ENCODE peak calls at places on chromosomes 6 and 20, in six cellular contexts. R, B, G, Y, K and A are unnamed samples.

GRCh38 chr6:151007069-151007468 is 141.6 kb downstream of the MTHFD1L start:
- DNase-seq in B (no peak), G (no peak), Y (no peak), K (no peak), R (no peak), A (no peak)

GRCh38 chr6:159973406-159973805 is 4.5 kb downstream of the IGF2R start:
- DNase-seq in K (no peak), G (no peak), Y (no peak), B (no peak), R (no peak), A (no peak)

GRCh38 chr6:54252916-54253315 is 55.3 kb upstream of the TINAG start:
- DNase-seq in K (no peak), R (no peak), G (no peak), Y (no peak), B (no peak), A (no peak)

GRCh38 chr6:99951016-99951805 is 42.8 kb downstream of the MCHR2 start:
- DNase-seq in R (no peak), B (no peak), G (no peak), Y (no peak), K (no peak), A (no peak)

GRCh38 chr20:35385733-35386132 is 26.0 kb downstream of the UQCC1 start:
- DNase-seq in K (no peak), G (no peak), B (no peak), R (no peak), Y (no peak), A (no peak)

GRCh38 chr6:143276436-143276835 is 174.1 kb downstream of the ADAT2 start:
- DNase-seq in R (no peak), B (no peak), K (no peak), G (no peak), Y (no peak), A (no peak)

GRCh38 chr6:146339716-146340115 is 203.9 kb upstream of the RAB32 start:
- DNase-seq in Y (no peak), G (peak), B (no peak), R (no peak), K (no peak), A (no peak)

GRCh38 chr6:136752554-136752953 is 39.7 kb downstream of the MAP3K5 start:
- DNase-seq in B (peak), R (no peak), K (no peak), Y (no peak), G (no peak), A (no peak)

GRCh38 chr20:43985121-43985520 is 70.5 kb downstream of the TOX2 start:
- DNase-seq in B (no peak), K (no peak), G (no peak), R (no peak), Y (no peak), A (no peak)

GRCh38 chr6:49979584-49979983 is 10.2 kb upstream of the DEFB113 start:
- DNase-seq in K (no peak), R (no peak), G (no peak), Y (no peak), B (no peak), A (no peak)

GRCh38 chr6:76818451-76818850 is 644.8 kb downstream of the HTR1B start:
- DNase-seq in K (no peak), G (no peak), B (no peak), Y (no peak), R (no peak), A (no peak)